ENCODE peak calls at places on chromosomes 16 and 17, in four cellular contexts. I is adrenal gland, Y is tibial nerve, E is neuronal stem cell. K is an unnamed sample.
A peak's percentile ranks its signal among the peaks of the same experiment; 100 is the strongest.

GRCh38 chr17:42574463-42574862 is 3.1 kb downstream of the PSMC3IP start:
- DNase-seq in I (no peak), Y (no peak), E (no peak), K (no peak)

GRCh38 chr17:32007463-32008298 is 498 bp downstream of the LRRC37B start:
- DNase-seq in E (peak; percentile 39), I (peak; percentile 26), Y (peak; percentile 19), K (no peak)

GRCh38 chr17:42525221-42525620 is 10.8 kb upstream of the NAGLU start:
- DNase-seq in E (no peak), I (no peak), Y (no peak), K (no peak)

GRCh38 chr16:71429581-71429980 is 12.3 kb downstream of the TLE7 start:
- DNase-seq in E (no peak), I (no peak), Y (no peak), K (no peak)

GRCh38 chr17:34420254-34420766 is 57.3 kb upstream of the CCL1 start:
- DNase-seq in E (peak; percentile 71), I (peak; percentile 39), Y (peak; percentile 80), K (peak; percentile 51)

GRCh38 chr16:82329504-82330192 is 159.6 kb upstream of the MPHOSPH6 start:
- DNase-seq in E (no peak), I (no peak), Y (no peak), K (no peak)

GRCh38 chr16:55089600-55089999 is 158.9 kb downstream of the IRX5 start:
- DNase-seq in E (no peak), Y (no peak), I (no peak), K (no peak)

GRCh38 chr17:12625092-12625491 is 40.6 kb upstream of the MYOCD start:
- DNase-seq in I (no peak), E (no peak), Y (no peak), K (no peak)

GRCh38 chr16:56401482-56401881 is 23.9 kb downstream of the AMFR start:
- DNase-seq in E (no peak), I (no peak), Y (no peak), K (no peak)

GRCh38 chr17:19017804-19018599 is 13.4 kb upstream of the FAM83G start:
- DNase-seq in I (no peak), E (no peak), Y (no peak), K (no peak)

GRCh38 chr17:58002558-58002957 is 4.5 kb downstream of the SRSF1 start:
- DNase-seq in Y (no peak), I (no peak), E (no peak), K (no peak)

GRCh38 chr17:67829331-67829730 is 4.0 kb downstream of the BPTF start:
- DNase-seq in Y (no peak), I (no peak), E (no peak), K (no peak)

GRCh38 chr16:56262148-56262878 is 71.0 kb downstream of the GNAO1 start:
- DNase-seq in E (no peak), I (peak; percentile 18), Y (no peak), K (peak; percentile 28)

GRCh38 chr17:9837551-9838471 is 12.1 kb downstream of the GLP2R start:
- DNase-seq in E (no peak), Y (peak; percentile 51), I (peak; percentile 42), K (no peak)

GRCh38 chr16:51056331-51056730 is 94.7 kb downstream of the SALL1 start:
- DNase-seq in Y (no peak), I (no peak), E (no peak), K (no peak)

GRCh38 chr17:77726549-77726957 is 231.9 kb upstream of the TNRC6C start:
- DNase-seq in E (no peak), I (no peak), Y (no peak), K (no peak)

GRCh38 chr17:45745843-45746494 is 38.2 kb upstream of the CRHR1 start:
- DNase-seq in E (no peak), Y (no peak), I (no peak), K (no peak)
- H3K27me3 ChIP-seq in E (no peaks in the 10 kb centered on the region), Y (no peaks in the 10 kb centered on the region), I (peaks cover 6% of the 10 kb centered on the region), K (peaks cover 3% of the 10 kb centered on the region)

DNA sequence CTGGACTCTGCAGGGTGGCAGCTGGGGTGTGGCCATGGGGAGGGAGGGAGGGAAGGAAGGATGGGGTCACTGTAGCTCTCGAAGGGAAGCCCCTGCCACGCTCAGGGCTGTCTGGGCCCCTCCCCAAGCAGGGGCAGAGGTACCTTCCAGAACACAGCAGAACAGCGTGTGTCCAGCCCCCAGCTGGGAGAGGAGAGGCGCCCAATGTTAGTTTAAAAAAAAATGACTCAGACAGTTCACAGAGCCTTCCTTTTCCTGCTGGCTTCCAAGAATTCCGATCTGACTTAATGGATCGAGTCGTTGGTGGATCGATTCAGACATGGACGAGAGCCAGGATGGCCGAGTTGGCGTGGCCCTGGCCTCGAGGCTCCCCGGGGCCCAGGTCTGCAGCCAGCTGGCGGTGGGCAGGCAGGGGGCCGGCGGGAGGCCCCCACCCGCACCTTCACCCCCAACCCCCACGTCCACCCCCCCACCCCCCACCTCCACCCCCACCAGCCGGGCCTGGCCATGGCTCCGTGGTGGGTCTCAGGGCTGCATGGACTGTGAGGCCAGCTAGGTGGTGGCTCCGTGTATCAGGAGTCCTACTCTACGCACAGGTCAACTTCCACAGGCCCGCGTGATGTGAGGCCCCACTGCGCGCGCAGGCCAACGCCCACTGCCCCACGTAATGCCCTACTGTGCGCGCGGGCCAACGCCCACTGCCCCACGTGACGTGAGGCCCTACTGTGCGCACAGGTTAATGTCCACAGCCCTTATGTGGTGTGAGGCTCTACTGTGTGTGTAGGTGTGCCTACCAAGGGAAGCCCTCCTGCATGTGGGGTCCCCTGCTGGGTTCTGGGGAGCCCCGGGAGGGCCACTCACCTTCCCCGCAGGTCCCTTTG is 21.8 kb downstream of the CACNA1H start:
- DNase-seq in Y (no peak), I (no peak), E (no peak), K (no peak)
- H3K9me3 ChIP-seq in Y (no peaks in the 10 kb centered on the region), I (no peaks in the 10 kb centered on the region), E (no peaks in the 10 kb centered on the region), K (no peaks in the 10 kb centered on the region)

GRCh38 chr16:13902052-13902451 is 17.9 kb upstream of the ERCC4 start:
- DNase-seq in E (no peak), I (no peak), Y (no peak), K (no peak)

GRCh38 chr16:13902677-13903076 is 17.3 kb upstream of the ERCC4 start:
- DNase-seq in I (no peak), E (no peak), Y (no peak), K (no peak)

GRCh38 chr16:13907431-13907830 is 12.5 kb upstream of the ERCC4 start:
- DNase-seq in Y (no peak), I (no peak), E (no peak), K (no peak)

GRCh38 chr16:13906426-13907089 is 13.4 kb upstream of the ERCC4 start:
- DNase-seq in E (no peak), Y (no peak), I (no peak), K (no peak)

DNA sequence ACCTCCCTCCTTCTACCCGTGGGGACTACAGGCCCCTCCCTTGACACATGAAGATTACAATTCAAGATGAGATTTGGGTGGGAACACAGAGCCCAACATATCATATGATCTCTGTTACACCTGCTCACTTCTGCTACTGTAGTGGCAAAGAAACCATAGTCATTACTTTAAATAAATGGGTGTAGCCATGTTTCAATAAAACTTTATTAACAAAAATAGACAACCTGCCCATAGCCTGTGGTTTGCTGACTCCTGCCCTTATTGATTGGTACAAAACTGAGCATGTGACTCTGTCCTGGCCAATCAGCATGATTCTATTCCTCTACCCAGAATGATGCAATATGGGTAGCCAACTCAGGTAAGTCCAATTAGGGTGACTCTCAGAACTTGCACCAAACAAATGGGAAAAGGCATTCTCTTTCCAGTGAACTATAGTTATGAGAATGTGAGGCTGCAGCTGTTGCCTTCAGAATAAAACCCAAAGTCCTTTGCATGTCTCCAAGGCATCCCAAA is 15.7 kb upstream of the ERCC4 start:
- DNase-seq in Y (no peak), E (no peak), I (no peak), K (no peak)
- H3K27me3 ChIP-seq in Y (no peaks in the 10 kb centered on the region), E (no peaks in the 10 kb centered on the region), I (no peaks in the 10 kb centered on the region), K (peaks cover 34% of the 10 kb centered on the region)

DNA sequence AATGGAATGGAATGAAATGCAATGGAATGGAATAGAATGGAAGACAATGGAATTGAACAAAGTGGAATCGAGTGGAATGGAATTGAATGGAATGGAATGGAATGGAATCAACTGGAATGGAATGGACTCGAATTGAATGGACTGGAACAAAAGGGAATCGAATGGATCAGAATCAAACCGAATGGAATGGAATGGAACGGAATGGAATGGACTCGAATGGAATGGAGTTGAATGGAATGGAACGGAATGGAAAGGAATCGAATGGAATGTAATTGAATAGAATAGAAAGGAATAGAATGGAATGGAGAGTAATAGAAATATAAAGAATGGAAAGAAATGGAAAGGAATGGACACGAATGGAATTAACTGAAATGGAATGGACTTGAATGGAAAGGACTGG is 475.2 kb upstream of the WSB1 start:
- DNase-seq in E (peak; percentile 58), I (no peak), Y (no peak), K (no peak)
- H3K9me3 ChIP-seq in E (peaks cover 32% of the 10 kb centered on the region), I (peaks cover 9% of the 10 kb centered on the region), Y (peaks cover 90% of the 10 kb centered on the region), K (peaks cover 66% of the 10 kb centered on the region)

GRCh38 chr16:79358188-79358587 is 242.3 kb downstream of the MAF start:
- DNase-seq in E (no peak), I (no peak), Y (no peak), K (no peak)
- H3K27me3 ChIP-seq in E (no peaks in the 10 kb centered on the region), I (no peaks in the 10 kb centered on the region), Y (no peaks in the 10 kb centered on the region), K (no peaks in the 10 kb centered on the region)

GRCh38 chr16:35452471-35452870 is 1993.1 kb downstream of the TP53TG3F start:
- DNase-seq in E (no peak), Y (no peak), I (no peak), K (no peak)
- H3K9me3 ChIP-seq in E (peaks cover 67% of the 10 kb centered on the region), Y (peaks cover 43% of the 10 kb centered on the region), I (peaks cover 7% of the 10 kb centered on the region), K (peaks cover 48% of the 10 kb centered on the region)

DNA sequence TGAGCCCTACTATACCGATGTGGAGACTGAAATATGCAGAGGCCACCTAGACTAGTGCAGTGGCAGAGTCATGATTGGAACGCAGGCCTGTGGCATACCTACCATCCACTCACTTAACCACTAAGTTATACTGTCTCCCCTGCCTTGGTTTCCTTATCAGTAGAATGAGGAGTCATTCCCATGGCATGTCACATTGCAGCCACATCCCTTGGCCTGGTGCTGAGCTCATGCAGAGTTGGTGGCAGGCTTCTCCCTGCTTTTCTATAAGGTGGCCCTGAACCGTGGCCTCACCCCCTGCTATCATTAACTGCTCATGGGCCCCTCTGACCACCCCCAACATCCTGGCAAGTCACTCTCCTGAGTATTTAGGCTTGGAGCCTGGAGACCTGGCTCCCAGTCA is 212.5 kb downstream of the KATNIP start:
- DNase-seq in I (no peak), Y (no peak), E (no peak), K (no peak)
- H3K27me3 ChIP-seq in I (no peaks in the 10 kb centered on the region), Y (no peaks in the 10 kb centered on the region), E (no peaks in the 10 kb centered on the region), K (no peaks in the 10 kb centered on the region)

K was measured in CD4-positive, alpha-beta T cell.